ENCODE peak calls at places on chromosomes 2 and 18, in seven cellular contexts. E, C, U, A, R, B and X are unnamed samples.

GRCh38 chr2:132720393-132720792 is 50.4 kb upstream of the LYPD1 start:
- DNase-seq in E (no peak), C (no peak), U (no peak), A (no peak), R (no peak), B (no peak), X (no peak)

GRCh38 chr18:57791911-57792310 is 11.2 kb downstream of the ATP8B1 start:
- DNase-seq in E (no peak), C (no peak), U (no peak), A (no peak), R (no peak), B (no peak), X (no peak)

GRCh38 chr2:176128172-176129012 is 1.1 kb upstream of the HOXD8 start:
- DNase-seq in E (no peak), C (no peak), U (no peak), A (no peak), R (no peak), B (no peak), X (no peak)

GRCh38 chr2:167135691-167136090 is 247.4 kb downstream of the XIRP2 start:
- DNase-seq in E (no peak), C (no peak), U (no peak), A (no peak), R (no peak), B (no peak), X (no peak)

GRCh38 chr2:235939471-235939870 is 228.7 kb downstream of the GBX2 start:
- DNase-seq in E (peak), C (no peak), U (no peak), A (no peak), R (no peak), B (no peak), X (no peak)

GRCh38 chr2:206867006-206867405 is 72.3 kb upstream of the CPO start:
- DNase-seq in E (no peak), C (no peak), U (no peak), A (no peak), R (no peak), B (no peak), X (no peak)

GRCh38 chr2:70977605-70978205 is 725 bp upstream of the ANKRD53 start:
- DNase-seq in E (peak), C (no peak), U (no peak), A (no peak), R (peak), B (no peak), X (no peak)

GRCh38 chr18:13258792-13259385 is 40.3 kb downstream of the LDLRAD4 start:
- DNase-seq in E (no peak), C (no peak), U (no peak), A (no peak), R (no peak), B (no peak), X (no peak)

GRCh38 chr18:37997695-37998094 is 432.1 kb upstream of the CELF4 start:
- DNase-seq in E (no peak), C (no peak), U (no peak), A (no peak), R (no peak), B (no peak), X (no peak)

GRCh38 chr2:136134126-136134525 is 16.2 kb upstream of the CXCR4 start:
- DNase-seq in E (no peak), C (no peak), U (no peak), A (no peak), R (no peak), B (no peak), X (no peak)

GRCh38 chr2:216006164-216006663 is 7.1 kb downstream of the MREG start:
- DNase-seq in E (peak), C (peak), U (no peak), A (no peak), R (no peak), B (no peak), X (peak)

GRCh38 chr18:46179306-46179705 is 75.1 kb downstream of the HAUS1 start:
- DNase-seq in E (no peak), C (no peak), U (no peak), A (no peak), R (no peak), B (no peak), X (no peak)

GRCh38 chr2:110116033-110116710 is 550 bp upstream of the MALL start:
- DNase-seq in E (no peak), C (peak), U (peak), A (no peak), R (no peak), B (peak), X (no peak)

GRCh38 chr18:49562481-49563129 is 748 bp downstream of the LIPG start:
- DNase-seq in E (no peak), C (no peak), U (no peak), A (no peak), R (no peak), B (peak), X (no peak)

GRCh38 chr2:125490308-125490707 is 1165.7 kb upstream of the GYPC start:
- DNase-seq in E (no peak), C (no peak), U (no peak), A (no peak), R (no peak), B (no peak), X (no peak)

GRCh38 chr2:210630904-210631560 is 74.6 kb downstream of the CPS1 start:
- DNase-seq in E (no peak), C (no peak), U (no peak), A (no peak), R (no peak), B (no peak), X (no peak)

GRCh38 chr2:235533616-235534385 is 40.0 kb downstream of the AGAP1 start:
- DNase-seq in E (no peak), C (no peak), U (no peak), A (no peak), R (no peak), B (no peak), X (no peak)

GRCh38 chr2:104434363-104434792 is 419.5 kb upstream of the POU3F3 start:
- DNase-seq in E (no peak), C (no peak), U (no peak), A (no peak), R (no peak), B (peak), X (no peak)

GRCh38 chr2:128984855-128985254 is 666.2 kb upstream of the HS6ST1 start:
- DNase-seq in E (no peak), C (no peak), U (no peak), A (no peak), R (no peak), B (no peak), X (no peak)

GRCh38 chr18:65751145-65752085 is 603 bp downstream of the CDH7 start:
- DNase-seq in E (no peak), C (no peak), U (no peak), A (peak), R (no peak), B (no peak), X (peak)

GRCh38 chr2:185628985-185629384 is 109.6 kb upstream of the FSIP2 start:
- DNase-seq in E (no peak), C (peak), U (no peak), A (peak), R (no peak), B (peak), X (peak)

GRCh38 chr2:186687774-186688173 is 6.1 kb upstream of the FAM171B start:
- DNase-seq in E (no peak), C (no peak), U (no peak), A (no peak), R (peak), B (no peak), X (no peak)

GRCh38 chr2:100879296-100879695 is 59.4 kb downstream of the NPAS2 start:
- DNase-seq in E (no peak), C (no peak), U (no peak), A (no peak), R (no peak), B (no peak), X (no peak)

GRCh38 chr2:220533485-220533884 is 906.1 kb downstream of the SLC4A3 start:
- DNase-seq in E (no peak), C (peak), U (no peak), A (no peak), R (no peak), B (no peak), X (no peak)

GRCh38 chr2:36800381-36800780 is 103.9 kb downstream of the VIT start:
- DNase-seq in E (no peak), C (no peak), U (no peak), A (no peak), R (no peak), B (no peak), X (no peak)

GRCh38 chr2:28633739-28634138 is 117.9 kb upstream of the PPP1CB start:
- DNase-seq in E (no peak), C (peak), U (no peak), A (no peak), R (no peak), B (no peak), X (no peak)

DNA sequence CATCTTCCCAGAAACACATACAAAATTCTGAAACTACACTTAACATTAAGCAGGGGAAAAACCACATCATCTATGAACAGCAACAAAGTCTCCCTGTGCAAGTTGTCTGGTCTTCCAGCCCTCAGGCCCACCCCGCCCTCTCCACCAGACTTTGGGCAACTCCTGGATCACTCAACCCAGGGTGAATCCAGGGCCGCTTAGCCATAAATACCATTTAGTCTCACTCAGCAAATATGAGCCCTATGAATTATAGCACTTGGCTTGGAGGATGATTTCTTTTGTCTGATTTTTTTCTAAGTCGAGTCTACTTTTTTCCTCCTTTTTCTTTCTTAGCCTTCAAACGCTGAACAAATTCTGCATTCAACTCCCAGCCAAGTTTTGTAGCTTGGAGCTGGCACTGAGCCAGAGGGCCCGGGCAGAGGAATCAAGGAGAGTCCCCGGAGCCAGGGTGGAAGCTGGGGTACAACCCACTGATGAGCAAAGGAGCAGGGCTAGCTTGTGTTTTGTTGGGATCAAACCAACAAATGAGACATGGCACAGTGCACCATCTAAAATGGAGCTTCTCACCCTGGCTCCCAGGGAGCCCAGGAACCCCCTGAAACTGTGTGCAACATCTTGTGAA is 48.7 kb downstream of the SERTAD2 start:
- DNase-seq in E (no peak), C (no peak), U (no peak), A (no peak), R (no peak), B (peak), X (no peak)
- H3K27ac ChIP-seq in E (no peak), C (no peak), U (no peak), A (no peak), R (no peak), B (no peak), X (no peak)

DNA sequence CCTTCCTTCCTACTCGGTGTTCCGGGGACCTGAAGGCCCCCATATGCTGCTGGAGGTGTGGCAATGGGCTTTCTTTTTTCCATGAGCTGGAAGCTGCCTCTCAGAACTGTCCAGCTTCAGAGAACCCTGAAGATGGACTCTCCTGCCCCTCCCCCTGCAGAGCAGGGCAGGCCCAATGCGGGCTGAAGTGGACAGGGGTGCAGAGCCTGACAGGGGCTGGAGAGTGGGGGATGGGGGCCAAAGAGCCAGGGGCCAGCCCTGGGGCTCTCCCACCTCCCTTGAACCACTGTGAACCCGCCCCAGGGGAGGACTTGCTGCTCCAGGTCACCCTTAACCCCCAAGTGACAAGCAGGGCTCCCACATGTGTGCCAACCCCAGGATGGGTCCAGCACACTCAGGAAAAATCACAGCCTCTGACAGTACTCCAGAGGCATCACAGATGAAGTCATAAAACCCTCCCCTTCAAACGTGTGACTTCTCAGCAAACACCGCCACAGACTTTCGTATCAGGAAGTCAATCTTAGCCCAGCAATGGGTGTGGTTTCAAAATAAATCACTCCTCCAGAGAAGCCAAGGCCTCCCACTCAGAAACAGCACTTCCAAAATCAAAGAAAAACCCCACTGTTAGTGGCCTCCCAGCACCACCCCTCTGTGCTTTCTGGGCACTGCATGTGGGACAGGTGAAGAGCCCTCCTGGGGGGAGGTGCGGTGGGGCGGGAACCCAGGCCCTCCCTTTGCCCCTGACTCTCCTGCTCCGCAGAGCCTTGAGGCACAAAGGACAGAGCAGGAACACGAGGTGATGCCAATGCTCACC is 135.8 kb downstream of the HDAC4 start:
- DNase-seq in E (no peak), C (peak), U (no peak), A (no peak), R (no peak), B (peak), X (peak)
- H3K4me3 ChIP-seq in E (peak), C (no peak), U (peak), A (no peak), R (no peak), B (no peak), X (peak)

DNA sequence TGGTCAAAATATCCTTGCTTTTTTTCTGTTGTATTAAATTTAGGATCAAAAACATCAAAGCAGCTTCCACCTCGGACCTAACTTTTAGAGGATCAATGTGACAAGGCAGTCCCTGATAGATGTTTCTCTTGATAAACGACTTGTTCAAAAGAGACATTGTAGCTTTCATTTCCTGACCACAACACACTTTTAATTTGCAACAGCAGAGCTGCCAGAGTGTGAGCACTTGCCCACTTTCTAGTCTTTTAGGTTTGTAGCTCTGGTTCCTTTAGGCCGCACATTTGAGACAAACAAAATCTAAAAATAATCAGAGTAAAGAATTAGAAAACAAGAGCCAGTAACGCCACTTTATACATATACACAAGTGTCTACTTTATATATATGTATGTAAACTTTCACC is 3.1 kb downstream of the FIGN start:
- DNase-seq in E (no peak), C (no peak), U (no peak), A (no peak), R (no peak), B (no peak), X (no peak)
- H3K27ac ChIP-seq in E (peak), C (no peak), U (peak), A (no peak), R (no peak), B (peak), X (no peak)

GRCh38 chr2:12719400-12720104 is 2.8 kb downstream of the TRIB2 start:
- DNase-seq in E (no peak), C (no peak), U (no peak), A (no peak), R (no peak), B (no peak), X (no peak)

GRCh38 chr2:12718662-12719399 is 2.1 kb downstream of the TRIB2 start:
- DNase-seq in E (no peak), C (no peak), U (no peak), A (peak), R (no peak), B (no peak), X (no peak)

GRCh38 chr2:12721571-12722444 is 5.1 kb downstream of the TRIB2 start:
- DNase-seq in E (no peak), C (no peak), U (no peak), A (no peak), R (no peak), B (no peak), X (no peak)

GRCh38 chr2:12720752-12721151 is 4.0 kb downstream of the TRIB2 start:
- DNase-seq in E (no peak), C (no peak), U (no peak), A (no peak), R (no peak), B (no peak), X (no peak)

DNA sequence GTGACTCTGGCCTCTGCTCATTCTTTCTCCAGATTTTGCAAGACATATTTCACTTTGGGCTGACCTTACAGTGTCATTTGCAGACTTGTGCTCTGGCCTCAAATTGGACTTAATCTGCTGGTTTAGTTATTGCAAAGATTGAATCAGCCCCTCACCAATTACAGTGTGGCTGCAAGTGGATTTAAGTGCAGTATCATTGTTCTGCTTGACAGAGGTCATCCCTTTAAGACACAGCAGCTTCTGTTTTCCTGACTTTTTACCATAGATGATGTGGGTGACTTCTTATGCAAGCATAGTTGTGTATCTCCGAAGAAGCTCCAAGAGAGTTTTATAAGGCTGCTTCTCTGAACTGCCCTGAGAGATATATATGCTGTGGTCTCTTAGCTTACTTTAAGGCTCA is 3.4 kb downstream of the TRIB2 start:
- DNase-seq in E (no peak), C (no peak), U (no peak), A (no peak), R (no peak), B (no peak), X (no peak)
- H3K4me3 ChIP-seq in E (peak), C (no peak), U (peak), A (peak), R (peak), B (peak), X (peak)

GRCh38 chr2:25470792-25471191 is 129.1 kb upstream of the DNMT3A start:
- DNase-seq in E (no peak), C (no peak), U (no peak), A (no peak), R (no peak), B (no peak), X (no peak)

GRCh38 chr2:25478736-25479135 is 137.0 kb upstream of the DNMT3A start:
- DNase-seq in E (no peak), C (no peak), U (no peak), A (no peak), R (no peak), B (no peak), X (no peak)

GRCh38 chr2:25479761-25480160 is 138.0 kb upstream of the DNMT3A start:
- DNase-seq in E (no peak), C (no peak), U (no peak), A (no peak), R (no peak), B (no peak), X (no peak)

GRCh38 chr2:25473131-25473530 is 131.4 kb upstream of the DNMT3A start:
- DNase-seq in E (no peak), C (no peak), U (no peak), A (no peak), R (no peak), B (no peak), X (no peak)

DNA sequence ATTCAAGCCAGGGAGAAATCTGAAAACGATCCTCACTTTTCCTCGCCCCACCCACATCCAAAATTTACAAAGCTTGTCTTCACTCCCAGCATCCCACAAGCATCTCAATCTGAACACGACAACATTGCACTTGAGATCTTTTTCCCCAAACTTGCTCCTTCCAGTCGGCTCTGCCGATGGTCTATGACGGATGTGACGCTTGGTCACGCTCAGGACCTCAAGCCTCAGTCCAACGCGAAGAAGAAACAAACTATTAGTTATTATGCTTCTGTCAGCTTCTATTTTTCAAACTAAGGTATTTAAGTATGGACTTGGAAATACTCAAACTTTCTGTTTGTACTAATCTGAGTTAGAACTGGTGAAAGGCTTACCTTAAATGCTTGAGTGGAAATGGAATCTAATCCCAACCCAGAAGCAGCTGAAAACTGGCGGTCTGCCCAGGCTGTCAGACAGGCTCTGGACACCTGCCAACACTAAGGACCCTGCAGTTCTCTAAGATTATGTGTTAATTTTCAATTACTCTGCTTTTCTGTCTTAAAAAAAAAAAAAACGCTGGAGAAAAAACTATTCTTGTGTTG is 132.1 kb upstream of the DNMT3A start:
- DNase-seq in E (no peak), C (no peak), U (peak), A (no peak), R (no peak), B (no peak), X (no peak)
- H3K27ac ChIP-seq in E (no peak), C (no peak), U (no peak), A (no peak), R (no peak), B (no peak), X (no peak)

GRCh38 chr2:160165996-160166395 is 34.1 kb downstream of the ITGB6 start:
- DNase-seq in E (no peak), C (no peak), U (no peak), A (no peak), R (no peak), B (no peak), X (no peak)
- H3K4me3 ChIP-seq in E (no peak), C (no peak), U (no peak), A (no peak), R (no peak), B (no peak), X (no peak)

GRCh38 chr2:193989645-193990044 is 1667.4 kb upstream of the SLC39A10 start:
- DNase-seq in E (no peak), C (no peak), U (no peak), A (no peak), R (no peak), B (no peak), X (no peak)
- H3K27ac ChIP-seq in E (no peak), C (no peak), U (no peak), A (no peak), R (no peak), B (no peak), X (no peak)

GRCh38 chr2:174729797-174730529 is 34.3 kb downstream of the CHRNA1 start:
- DNase-seq in E (no peak), C (peak), U (no peak), A (no peak), R (no peak), B (no peak), X (no peak)

GRCh38 chr2:174728096-174728495 is 36.2 kb downstream of the CHRNA1 start:
- DNase-seq in E (no peak), C (no peak), U (no peak), A (no peak), R (no peak), B (no peak), X (no peak)

DNA sequence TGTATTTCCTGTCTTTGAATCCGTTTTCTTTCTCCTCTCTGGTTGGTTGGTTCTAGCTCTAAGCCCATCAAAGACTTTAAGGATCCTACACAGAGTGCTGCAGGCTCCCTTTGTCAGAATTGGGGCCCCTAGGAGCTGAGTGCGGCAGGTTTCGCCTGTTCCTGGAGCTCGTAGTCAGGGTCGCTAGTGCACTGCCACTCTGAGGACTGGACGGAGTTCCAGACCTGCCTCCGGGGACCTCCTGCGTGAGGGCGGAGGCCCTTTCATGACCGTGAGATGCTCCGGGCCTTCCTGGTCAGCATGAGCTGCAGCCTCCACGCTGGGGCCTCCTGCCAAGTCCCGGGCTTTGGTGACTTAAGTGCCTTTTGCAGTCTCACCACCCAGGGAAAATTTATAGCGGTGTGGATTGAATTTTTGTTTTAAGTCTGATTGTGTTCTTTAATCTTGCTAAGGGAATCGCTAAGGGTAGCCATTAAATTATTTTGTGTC is 33.7 kb downstream of the CHRNA1 start:
- DNase-seq in E (no peak), C (no peak), U (no peak), A (no peak), R (no peak), B (no peak), X (no peak)
- H3K4me3 ChIP-seq in E (peak), C (peak), U (peak), A (peak), R (peak), B (peak), X (peak)